ENCODE peak calls at places on chromosomes 6 and 20, in eight cellular contexts. One of them, this sample, is unnamed.

GRCh38 chr6:166655713-166656265 is 28.7 kb upstream of the RPS6KA2 start:
- DNase-seq in right atrium auricular region: no peak
- DNase-seq in NCI-H1092 treated with DMSO at 0.1 percent for 48 hours: no peak
- DNase-seq in osteoblast: no peak
- DNase-seq in osteocyte: no peak
- DNase-seq in brain microvascular endothelial cell: no peak
- DNase-seq in GM12865: no peak
- DNase-seq in fibroblast of lung: no peak
- DNase-seq in this sample: no peak

GRCh38 chr6:142028527-142028926 is 104.2 kb upstream of the GJE1 start:
- DNase-seq in right atrium auricular region: no peak
- DNase-seq in NCI-H1092 treated with DMSO at 0.1 percent for 48 hours: no peak
- DNase-seq in osteoblast: no peak
- DNase-seq in osteocyte: no peak
- DNase-seq in brain microvascular endothelial cell: no peak
- DNase-seq in GM12865: no peak
- DNase-seq in fibroblast of lung: no peak
- DNase-seq in this sample: no peak

GRCh38 chr20:568097-568864 is 24.7 kb upstream of the CSNK2A1 start:
- DNase-seq in right atrium auricular region: no peak
- DNase-seq in NCI-H1092 treated with DMSO at 0.1 percent for 48 hours: no peak
- DNase-seq in osteoblast: no peak
- DNase-seq in osteocyte: no peak
- DNase-seq in brain microvascular endothelial cell: no peak
- DNase-seq in GM12865: no peak
- DNase-seq in fibroblast of lung: no peak
- DNase-seq in this sample: no peak

GRCh38 chr6:2684059-2684749 is 66.5 kb downstream of the MYLK4 start:
- DNase-seq in right atrium auricular region: no peak
- DNase-seq in NCI-H1092 treated with DMSO at 0.1 percent for 48 hours: no peak
- DNase-seq in osteoblast: no peak
- DNase-seq in osteocyte: peak
- DNase-seq in brain microvascular endothelial cell: peak
- DNase-seq in GM12865: no peak
- DNase-seq in fibroblast of lung: peak
- DNase-seq in this sample: no peak

GRCh38 chr20:62864207-62864606 is 2.6 kb upstream of the TCFL5 start:
- DNase-seq in right atrium auricular region: no peak
- DNase-seq in NCI-H1092 treated with DMSO at 0.1 percent for 48 hours: no peak
- DNase-seq in osteoblast: no peak
- DNase-seq in osteocyte: no peak
- DNase-seq in brain microvascular endothelial cell: no peak
- DNase-seq in GM12865: no peak
- DNase-seq in fibroblast of lung: no peak
- DNase-seq in this sample: no peak

GRCh38 chr20:61896058-61896961 is 169.4 kb downstream of the TAF4 start:
- DNase-seq in right atrium auricular region: no peak
- DNase-seq in NCI-H1092 treated with DMSO at 0.1 percent for 48 hours: peak
- DNase-seq in osteoblast: peak
- DNase-seq in osteocyte: no peak
- DNase-seq in brain microvascular endothelial cell: peak
- DNase-seq in GM12865: peak
- DNase-seq in fibroblast of lung: peak
- DNase-seq in this sample: no peak

GRCh38 chr6:165895421-165896165 is 232.6 kb upstream of the PDE10A start:
- DNase-seq in right atrium auricular region: no peak
- DNase-seq in NCI-H1092 treated with DMSO at 0.1 percent for 48 hours: no peak
- DNase-seq in osteoblast: no peak
- DNase-seq in osteocyte: no peak
- DNase-seq in brain microvascular endothelial cell: no peak
- DNase-seq in GM12865: no peak
- DNase-seq in fibroblast of lung: no peak
- DNase-seq in this sample: no peak

GRCh38 chr6:13480631-13481501 is 6.5 kb downstream of the GFOD1 start:
- DNase-seq in right atrium auricular region: no peak
- DNase-seq in NCI-H1092 treated with DMSO at 0.1 percent for 48 hours: no peak
- DNase-seq in osteoblast: no peak
- DNase-seq in osteocyte: no peak
- DNase-seq in brain microvascular endothelial cell: peak
- DNase-seq in GM12865: no peak
- DNase-seq in fibroblast of lung: peak
- DNase-seq in this sample: no peak

GRCh38 chr20:25282034-25282781 is 34.3 kb downstream of the PYGB start:
- DNase-seq in right atrium auricular region: no peak
- DNase-seq in NCI-H1092 treated with DMSO at 0.1 percent for 48 hours: no peak
- DNase-seq in osteoblast: peak
- DNase-seq in osteocyte: no peak
- DNase-seq in brain microvascular endothelial cell: no peak
- DNase-seq in GM12865: no peak
- DNase-seq in fibroblast of lung: no peak
- DNase-seq in this sample: no peak

GRCh38 chr6:12060780-12061619 is 48.9 kb downstream of the HIVEP1 start:
- DNase-seq in right atrium auricular region: peak
- DNase-seq in NCI-H1092 treated with DMSO at 0.1 percent for 48 hours: no peak
- DNase-seq in osteoblast: no peak
- DNase-seq in osteocyte: no peak
- DNase-seq in brain microvascular endothelial cell: peak
- DNase-seq in GM12865: peak
- DNase-seq in fibroblast of lung: peak
- DNase-seq in this sample: peak

GRCh38 chr20:40535816-40536215 is 153.2 kb downstream of the MAFB start:
- DNase-seq in right atrium auricular region: no peak
- DNase-seq in NCI-H1092 treated with DMSO at 0.1 percent for 48 hours: no peak
- DNase-seq in osteoblast: no peak
- DNase-seq in osteocyte: no peak
- DNase-seq in brain microvascular endothelial cell: no peak
- DNase-seq in GM12865: no peak
- DNase-seq in fibroblast of lung: peak
- DNase-seq in this sample: no peak

GRCh38 chr20:61297981-61298380 is 45.9 kb downstream of the CDH4 start:
- DNase-seq in right atrium auricular region: no peak
- DNase-seq in NCI-H1092 treated with DMSO at 0.1 percent for 48 hours: no peak
- DNase-seq in osteoblast: peak
- DNase-seq in osteocyte: no peak
- DNase-seq in brain microvascular endothelial cell: peak
- DNase-seq in GM12865: no peak
- DNase-seq in fibroblast of lung: peak
- DNase-seq in this sample: no peak

GRCh38 chr6:75208564-75209431 is 2.9 kb upstream of the COL12A1 start:
- DNase-seq in right atrium auricular region: peak
- DNase-seq in NCI-H1092 treated with DMSO at 0.1 percent for 48 hours: peak
- DNase-seq in osteoblast: peak
- DNase-seq in osteocyte: peak
- DNase-seq in brain microvascular endothelial cell: peak
- DNase-seq in GM12865: peak
- DNase-seq in fibroblast of lung: peak
- DNase-seq in this sample: no peak

GRCh38 chr6:105949939-105950582 is 136.1 kb upstream of the PRDM1 start:
- DNase-seq in right atrium auricular region: no peak
- DNase-seq in NCI-H1092 treated with DMSO at 0.1 percent for 48 hours: no peak
- DNase-seq in osteoblast: no peak
- DNase-seq in osteocyte: no peak
- DNase-seq in brain microvascular endothelial cell: no peak
- DNase-seq in GM12865: no peak
- DNase-seq in fibroblast of lung: no peak
- DNase-seq in this sample: peak

GRCh38 chr20:49379338-49379737 is 101.5 kb upstream of the ZNFX1 start:
- DNase-seq in right atrium auricular region: no peak
- DNase-seq in NCI-H1092 treated with DMSO at 0.1 percent for 48 hours: no peak
- DNase-seq in osteoblast: no peak
- DNase-seq in osteocyte: no peak
- DNase-seq in brain microvascular endothelial cell: no peak
- DNase-seq in GM12865: no peak
- DNase-seq in fibroblast of lung: no peak
- DNase-seq in this sample: no peak

GRCh38 chr6:56766806-56767178 is 124.1 kb upstream of the DST start:
- DNase-seq in right atrium auricular region: no peak
- DNase-seq in NCI-H1092 treated with DMSO at 0.1 percent for 48 hours: no peak
- DNase-seq in osteoblast: peak
- DNase-seq in osteocyte: no peak
- DNase-seq in brain microvascular endothelial cell: no peak
- DNase-seq in GM12865: peak
- DNase-seq in fibroblast of lung: peak
- DNase-seq in this sample: no peak

GRCh38 chr20:57664476-57664875 is 44.2 kb upstream of the ZBP1 start:
- DNase-seq in right atrium auricular region: no peak
- DNase-seq in NCI-H1092 treated with DMSO at 0.1 percent for 48 hours: no peak
- DNase-seq in osteoblast: no peak
- DNase-seq in osteocyte: no peak
- DNase-seq in brain microvascular endothelial cell: no peak
- DNase-seq in GM12865: no peak
- DNase-seq in fibroblast of lung: no peak
- DNase-seq in this sample: no peak

GRCh38 chr6:34593741-34594140 is 37.6 kb upstream of the SPDEF start:
- DNase-seq in right atrium auricular region: no peak
- DNase-seq in NCI-H1092 treated with DMSO at 0.1 percent for 48 hours: no peak
- DNase-seq in osteoblast: no peak
- DNase-seq in osteocyte: no peak
- DNase-seq in brain microvascular endothelial cell: no peak
- DNase-seq in GM12865: no peak
- DNase-seq in fibroblast of lung: no peak
- DNase-seq in this sample: no peak

GRCh38 chr20:57580478-57581201 is 19.7 kb downstream of the PCK1 start:
- DNase-seq in right atrium auricular region: no peak
- DNase-seq in NCI-H1092 treated with DMSO at 0.1 percent for 48 hours: no peak
- DNase-seq in osteoblast: peak
- DNase-seq in osteocyte: no peak
- DNase-seq in brain microvascular endothelial cell: no peak
- DNase-seq in GM12865: no peak
- DNase-seq in fibroblast of lung: no peak
- DNase-seq in this sample: no peak

GRCh38 chr20:46566125-46566524 is 15.7 kb upstream of the OCSTAMP start:
- DNase-seq in right atrium auricular region: no peak
- DNase-seq in NCI-H1092 treated with DMSO at 0.1 percent for 48 hours: no peak
- DNase-seq in osteoblast: no peak
- DNase-seq in osteocyte: no peak
- DNase-seq in brain microvascular endothelial cell: no peak
- DNase-seq in GM12865: no peak
- DNase-seq in fibroblast of lung: no peak
- DNase-seq in this sample: no peak

GRCh38 chr6:68732423-68732822 is 97.3 kb downstream of the ADGRB3 start:
- DNase-seq in right atrium auricular region: no peak
- DNase-seq in NCI-H1092 treated with DMSO at 0.1 percent for 48 hours: no peak
- DNase-seq in osteoblast: no peak
- DNase-seq in osteocyte: no peak
- DNase-seq in brain microvascular endothelial cell: no peak
- DNase-seq in GM12865: no peak
- DNase-seq in fibroblast of lung: no peak
- DNase-seq in this sample: no peak

GRCh38 chr6:106360989-106361430 is 493 bp downstream of the CRYBG1 start:
- DNase-seq in right atrium auricular region: no peak
- DNase-seq in NCI-H1092 treated with DMSO at 0.1 percent for 48 hours: no peak
- DNase-seq in osteoblast: peak
- DNase-seq in osteocyte: no peak
- DNase-seq in brain microvascular endothelial cell: no peak
- DNase-seq in GM12865: peak
- DNase-seq in fibroblast of lung: no peak
- DNase-seq in this sample: no peak

GRCh38 chr20:33545763-33546162 is 55.9 kb downstream of the CBFA2T2 start:
- DNase-seq in right atrium auricular region: no peak
- DNase-seq in NCI-H1092 treated with DMSO at 0.1 percent for 48 hours: no peak
- DNase-seq in osteoblast: no peak
- DNase-seq in osteocyte: no peak
- DNase-seq in brain microvascular endothelial cell: no peak
- DNase-seq in GM12865: no peak
- DNase-seq in fibroblast of lung: no peak
- DNase-seq in this sample: no peak

GRCh38 chr6:118542184-118542952 is 5.7 kb upstream of the PLN start:
- DNase-seq in right atrium auricular region: no peak
- DNase-seq in NCI-H1092 treated with DMSO at 0.1 percent for 48 hours: no peak
- DNase-seq in osteoblast: peak
- DNase-seq in osteocyte: no peak
- DNase-seq in brain microvascular endothelial cell: peak
- DNase-seq in GM12865: no peak
- DNase-seq in fibroblast of lung: peak
- DNase-seq in this sample: no peak

GRCh38 chr6:140912686-140913085 is 1220.0 kb upstream of the GJE1 start:
- DNase-seq in right atrium auricular region: no peak
- DNase-seq in NCI-H1092 treated with DMSO at 0.1 percent for 48 hours: no peak
- DNase-seq in osteoblast: no peak
- DNase-seq in osteocyte: no peak
- DNase-seq in brain microvascular endothelial cell: no peak
- DNase-seq in GM12865: no peak
- DNase-seq in fibroblast of lung: no peak
- DNase-seq in this sample: no peak

GRCh38 chr20:25341716-25342680 is 48.6 kb downstream of the ABHD12 start:
- DNase-seq in right atrium auricular region: no peak
- DNase-seq in NCI-H1092 treated with DMSO at 0.1 percent for 48 hours: peak
- DNase-seq in osteoblast: no peak
- DNase-seq in osteocyte: no peak
- DNase-seq in brain microvascular endothelial cell: no peak
- DNase-seq in GM12865: peak
- DNase-seq in fibroblast of lung: peak
- DNase-seq in this sample: no peak

GRCh38 chr6:108760158-108761050 is 87.8 kb upstream of the ARMC2 start:
- DNase-seq in right atrium auricular region: no peak
- DNase-seq in NCI-H1092 treated with DMSO at 0.1 percent for 48 hours: peak
- DNase-seq in osteoblast: no peak
- DNase-seq in osteocyte: peak
- DNase-seq in brain microvascular endothelial cell: peak
- DNase-seq in GM12865: no peak
- DNase-seq in fibroblast of lung: peak
- DNase-seq in this sample: no peak